ENCODE peak calls at places on chromosomes 4 and X, in four cellular contexts. L is GM12878, W is HepG2, Z is K562. T is an unnamed sample.

GRCh38 chr4:183504930-183505555 is at the start of gene ING2:
- DNase-seq in L (no peak), W (peak), Z (peak), T (peak)

GRCh38 chrX:113790987-113791386 is 792.9 kb upstream of the HTR2C start:
- DNase-seq in Z (no peak), W (no peak), L (no peak), T (no peak)

GRCh38 chr4:21901831-21902230 is 46.7 kb downstream of the KCNIP4 start:
- DNase-seq in Z (no peak), W (no peak), L (no peak), T (no peak)

GRCh38 chr4:124262211-124263179 is 450.0 kb downstream of the ANKRD50 start:
- DNase-seq in Z (peak), L (peak), W (peak), T (peak)

GRCh38 chr4:876780-877179 is 50.9 kb upstream of the CPLX1 start:
- DNase-seq in W (no peak), Z (no peak), L (no peak), T (no peak)

GRCh38 chr4:88276952-88277710 is 7.2 kb downstream of the PPM1K start:
- DNase-seq in L (no peak), W (no peak), Z (no peak), T (no peak)

GRCh38 chr4:25169446-25169845 is 9.2 kb upstream of the SEPSECS start:
- DNase-seq in Z (no peak), W (no peak), L (no peak), T (no peak)

GRCh38 chrX:137915466-137915865 is 349.5 kb downstream of the ZIC3 start:
- DNase-seq in Z (no peak), W (no peak), L (no peak), T (no peak)

GRCh38 chr4:32462944-32463343 is 1742.8 kb downstream of the PCDH7 start:
- DNase-seq in L (no peak), Z (no peak), W (peak), T (peak)

GRCh38 chrX:87516716-87517115 is 886 bp upstream of the KLHL4 start:
- DNase-seq in L (no peak), Z (no peak), W (no peak), T (peak)

GRCh38 chr4:108068422-108068821 is 78.7 kb downstream of the HADH start:
- DNase-seq in Z (no peak), W (no peak), L (no peak), T (no peak)

GRCh38 chr4:7410470-7410869 is 24.3 kb downstream of the PSAPL1 start:
- DNase-seq in L (no peak), Z (no peak), W (no peak), T (no peak)

GRCh38 chr4:24748023-24748422 is 47.4 kb upstream of the SOD3 start:
- DNase-seq in W (no peak), L (no peak), Z (no peak), T (no peak)

GRCh38 chr4:12120968-12121367 is 692.3 kb upstream of the HS3ST1 start:
- DNase-seq in Z (no peak), L (no peak), W (no peak), T (no peak)

GRCh38 chrX:23825675-23826074 is 42.7 kb downstream of the SAT1 start:
- DNase-seq in Z (no peak), L (no peak), W (no peak), T (no peak)

GRCh38 chrX:112687189-112687691 is 7.5 kb upstream of the LHFPL1 start:
- DNase-seq in Z (no peak), W (no peak), L (no peak), T (no peak)

GRCh38 chr4:153649572-153649991 is 34.5 kb upstream of the TLR2 start:
- DNase-seq in Z (no peak), L (no peak), W (peak), T (peak)

GRCh38 chrX:72269671-72270251 is 7.3 kb downstream of the RPS4X start:
- DNase-seq in L (no peak), Z (no peak), W (no peak), T (no peak)

GRCh38 chr4:100894339-100894870 is 376.6 kb upstream of the EMCN start:
- DNase-seq in W (no peak), L (no peak), Z (no peak), T (no peak)

GRCh38 chr4:100891808-100892207 is 374.0 kb upstream of the EMCN start:
- DNase-seq in L (no peak), W (no peak), Z (no peak), T (no peak)

GRCh38 chr4:100900134-100900533 is 382.3 kb upstream of the EMCN start:
- DNase-seq in W (no peak), L (no peak), Z (no peak), T (no peak)

GRCh38 chr4:100898844-100899243 is 381.0 kb upstream of the EMCN start:
- DNase-seq in Z (no peak), L (no peak), W (no peak), T (no peak)

DNA sequence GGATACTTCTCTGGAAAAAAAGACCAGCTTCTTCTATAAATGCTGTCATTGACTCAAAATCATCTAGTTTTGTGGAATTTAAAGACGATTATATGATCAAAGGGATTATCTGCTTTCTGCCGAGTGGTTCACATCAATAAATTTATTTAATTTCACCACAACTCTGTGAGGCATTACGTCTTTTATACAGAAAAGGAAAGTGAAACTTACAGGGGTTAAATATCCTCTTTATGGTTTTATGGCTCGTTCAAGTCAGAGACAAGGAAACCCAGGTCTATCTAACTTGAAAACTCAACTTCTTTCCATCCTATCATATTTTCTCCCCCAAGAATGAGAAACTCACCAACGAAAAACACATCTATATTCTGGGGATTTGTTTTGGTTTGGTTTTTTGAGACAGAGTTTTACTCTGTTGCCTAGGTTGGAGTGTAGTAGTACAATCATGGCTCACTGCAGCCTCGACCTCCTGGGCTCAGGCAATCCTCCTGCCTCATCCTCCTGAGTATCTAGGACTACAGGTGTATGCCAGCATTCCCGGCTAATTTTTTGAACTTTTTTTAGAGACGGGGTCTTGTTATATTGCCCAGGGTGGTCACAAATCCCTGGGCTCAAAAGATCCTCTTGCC is 377.9 kb upstream of the EMCN start:
- DNase-seq in L (peak), W (no peak), Z (no peak), T (no peak)
- TF ChIP-seq CHD4 in L (no peak), W (no peak), Z (no peak), T (no peak)

DNA sequence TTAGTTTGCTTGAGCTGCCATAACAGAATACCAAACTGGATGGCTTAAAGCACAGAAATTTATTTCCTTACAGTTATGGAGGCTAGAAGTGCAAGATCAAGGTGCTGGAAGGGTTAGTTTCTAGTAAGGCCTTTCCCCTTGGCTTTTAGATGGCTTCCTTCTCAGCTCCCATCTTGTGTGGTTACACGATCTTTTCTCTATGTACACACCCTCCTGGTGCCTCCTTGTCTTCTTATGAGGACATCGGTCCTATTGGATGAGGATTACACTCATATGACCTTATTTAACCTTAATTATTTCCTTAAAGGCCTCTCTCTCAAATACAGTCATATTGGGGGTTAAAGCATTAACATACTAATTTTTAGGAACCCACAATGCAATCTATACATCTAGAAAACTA is 787.9 kb upstream of the GALNTL6 start:
- DNase-seq in Z (no peak), L (no peak), W (no peak), T (no peak)
- TF ChIP-seq USF2 in Z (no peak), L (no peak), W (no peak), T (no peak)

DNA sequence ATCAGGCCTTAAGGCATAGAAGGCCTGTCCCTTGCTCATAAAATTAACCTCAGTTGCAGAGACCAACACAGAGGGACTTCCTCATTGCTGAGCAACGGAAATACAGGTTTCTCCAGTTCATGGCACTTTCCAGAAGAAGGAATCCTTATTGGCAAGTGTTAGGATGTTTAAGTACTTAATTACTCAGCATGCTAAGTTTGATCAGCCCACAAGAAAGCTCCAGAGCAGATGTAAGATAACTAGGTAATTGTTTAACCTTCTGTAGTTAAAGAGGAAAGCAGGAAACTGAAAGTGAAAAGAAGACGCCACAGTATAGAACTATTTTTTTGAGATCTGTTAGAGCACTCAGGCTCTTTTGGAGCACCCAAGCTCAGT is 33.5 kb downstream of the SMS start:
- DNase-seq in L (peak), W (no peak), Z (no peak), T (no peak)
- TF ChIP-seq CHD4 in L (no peak), W (no peak), Z (no peak), T (no peak)

DNA sequence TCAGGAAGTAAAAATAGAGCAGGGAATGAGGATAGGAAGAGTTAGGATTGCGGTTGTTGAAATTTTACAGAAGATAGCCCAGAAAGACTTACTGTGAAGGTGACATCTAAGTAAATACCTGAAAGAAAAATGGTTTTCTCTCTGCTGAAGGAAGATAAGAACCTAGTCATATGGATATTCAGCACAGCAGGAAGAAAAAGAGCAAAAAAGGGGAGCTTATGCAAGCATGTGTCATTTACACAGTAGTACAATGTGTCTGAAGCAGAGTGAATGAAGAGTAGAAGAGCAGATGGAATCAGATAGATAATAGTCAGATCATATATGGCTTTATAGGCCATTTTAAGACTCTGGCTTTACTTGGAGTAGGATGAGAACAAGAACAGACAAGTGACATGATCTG is 126.9 kb upstream of the TENT5D start:
- DNase-seq in W (no peak), L (no peak), Z (no peak), T (no peak)
- TF ChIP-seq USF2 in W (no peak), L (no peak), Z (no peak), T (no peak)

GRCh38 chr4:71870456-71870855 is 86.6 kb upstream of the GC start:
- DNase-seq in Z (no peak), W (no peak), L (no peak), T (no peak)
- TF ChIP-seq CHD4 in Z (no peak), W (no peak), L (no peak), T (no peak)

GRCh38 chrX:43717161-43717560 is 61.1 kb downstream of the MAOA start:
- DNase-seq in W (no peak), Z (no peak), L (no peak), T (no peak)

GRCh38 chrX:43718081-43718480 is 62.0 kb downstream of the MAOA start:
- DNase-seq in Z (no peak), L (no peak), W (no peak), T (no peak)

GRCh38 chrX:43718546-43718945 is 62.4 kb downstream of the MAOA start:
- DNase-seq in W (no peak), Z (no peak), L (no peak), T (no peak)

GRCh38 chrX:43716696-43717095 is 60.6 kb downstream of the MAOA start:
- DNase-seq in Z (no peak), W (no peak), L (no peak), T (no peak)

GRCh38 chrX:43716144-43716543 is 60.0 kb downstream of the MAOA start:
- DNase-seq in W (no peak), L (no peak), Z (no peak), T (no peak)
- TF ChIP-seq USF2 in W (no peak), L (no peak), Z (no peak), T (no peak)

GRCh38 chrX:11376163-11376562 is 83.0 kb downstream of the AMELX start:
- DNase-seq in Z (no peak), L (no peak), W (no peak), T (no peak)

GRCh38 chrX:11380187-11380586 is 87.0 kb downstream of the AMELX start:
- DNase-seq in L (no peak), Z (no peak), W (no peak), T (no peak)

GRCh38 chrX:11382935-11383334 is 89.7 kb downstream of the AMELX start:
- DNase-seq in W (no peak), L (no peak), Z (no peak), T (no peak)

GRCh38 chrX:11386001-11386523 is 92.8 kb downstream of the AMELX start:
- DNase-seq in L (no peak), Z (no peak), W (no peak), T (no peak)

GRCh38 chrX:11381464-11381863 is 88.3 kb downstream of the AMELX start:
- DNase-seq in Z (peak), W (peak), L (peak), T (peak)
- TF ChIP-seq CHD4 in Z (no peak), W (no peak), L (no peak), T (no peak)

T was measured in A549.